ENCODE peak calls at places on chromosomes 12 and 14, in six cellular contexts. B, I, C, P, V and D are unnamed samples.
A peak's percentile ranks its signal among the peaks of the same experiment; 100 is the strongest.

GRCh38 chr12:9750276-9751203 is 10.2 kb downstream of the CD69 start:
- DNase-seq in V (peak; percentile 73), C (peak; percentile 89), I (no peak), B (peak; percentile 75), P (peak; percentile 57), D (no peak)

GRCh38 chr12:121934318-121934682 is 15.9 kb downstream of the CFAP251 start:
- DNase-seq in V (no peak), C (no peak), I (no peak), P (no peak), B (no peak), D (no peak)

GRCh38 chr12:128745772-128746689 is 77.7 kb downstream of the SLC15A4 start:
- DNase-seq in I (no peak), B (no peak), C (no peak), V (no peak), P (no peak), D (no peak)

GRCh38 chr14:78598046-78598652 is 428.0 kb downstream of the NRXN3 start:
- DNase-seq in V (peak; percentile 58), I (no peak), P (peak; percentile 88), C (peak; percentile 89), B (peak; percentile 66), D (peak; percentile 16)

GRCh38 chr12:52249041-52249461 is 16.0 kb downstream of the KRT7 start:
- DNase-seq in P (peak; percentile 25), I (no peak), C (no peak), B (no peak), V (no peak), D (no peak)

GRCh38 chr12:123270380-123271181 is 1.1 kb downstream of the CDK2AP1 start:
- DNase-seq in I (no peak), P (no peak), B (peak; percentile 50), V (no peak), C (peak; percentile 34), D (peak; percentile 31)

GRCh38 chr14:95215094-95215493 is 57.8 kb upstream of the DICER1 start:
- DNase-seq in V (no peak), P (no peak), C (no peak), B (no peak), I (no peak), D (no peak)

GRCh38 chr12:90058721-90059120 is 350.1 kb upstream of the ATP2B1 start:
- DNase-seq in C (no peak), V (no peak), B (peak; percentile 92), I (no peak), P (no peak), D (no peak)

GRCh38 chr14:99137001-99137700 is 134.8 kb downstream of the BCL11B start:
- DNase-seq in C (no peak), B (no peak), P (peak; percentile 23), I (no peak), V (no peak), D (no peak)

GRCh38 chr12:116222358-116222757 is 55.1 kb downstream of the MED13L start:
- DNase-seq in C (no peak), V (no peak), B (peak; percentile 97), I (no peak), P (no peak), D (no peak)

GRCh38 chr14:92690171-92691011 is 58.0 kb downstream of the LGMN start:
- DNase-seq in B (peak; percentile 65), C (peak; percentile 33), I (peak; percentile 63), P (peak; percentile 52), V (no peak), D (no peak)

GRCh38 chr12:131489718-131490117 is 221.2 kb upstream of the SFSWAP start:
- DNase-seq in V (no peak), I (no peak), C (no peak), P (no peak), B (no peak), D (no peak)

GRCh38 chr14:20866963-20867362 is 24.2 kb upstream of the RNASE3 start:
- DNase-seq in C (peak; percentile 69), V (no peak), B (peak; percentile 33), I (no peak), P (peak; percentile 41), D (no peak)
- TF ChIP-seq CTCF in C (peak; percentile 70), V (peak; percentile 43), B (peak; percentile 49), I (peak; percentile 20), P (peak; percentile 77), D (no peak)

DNA sequence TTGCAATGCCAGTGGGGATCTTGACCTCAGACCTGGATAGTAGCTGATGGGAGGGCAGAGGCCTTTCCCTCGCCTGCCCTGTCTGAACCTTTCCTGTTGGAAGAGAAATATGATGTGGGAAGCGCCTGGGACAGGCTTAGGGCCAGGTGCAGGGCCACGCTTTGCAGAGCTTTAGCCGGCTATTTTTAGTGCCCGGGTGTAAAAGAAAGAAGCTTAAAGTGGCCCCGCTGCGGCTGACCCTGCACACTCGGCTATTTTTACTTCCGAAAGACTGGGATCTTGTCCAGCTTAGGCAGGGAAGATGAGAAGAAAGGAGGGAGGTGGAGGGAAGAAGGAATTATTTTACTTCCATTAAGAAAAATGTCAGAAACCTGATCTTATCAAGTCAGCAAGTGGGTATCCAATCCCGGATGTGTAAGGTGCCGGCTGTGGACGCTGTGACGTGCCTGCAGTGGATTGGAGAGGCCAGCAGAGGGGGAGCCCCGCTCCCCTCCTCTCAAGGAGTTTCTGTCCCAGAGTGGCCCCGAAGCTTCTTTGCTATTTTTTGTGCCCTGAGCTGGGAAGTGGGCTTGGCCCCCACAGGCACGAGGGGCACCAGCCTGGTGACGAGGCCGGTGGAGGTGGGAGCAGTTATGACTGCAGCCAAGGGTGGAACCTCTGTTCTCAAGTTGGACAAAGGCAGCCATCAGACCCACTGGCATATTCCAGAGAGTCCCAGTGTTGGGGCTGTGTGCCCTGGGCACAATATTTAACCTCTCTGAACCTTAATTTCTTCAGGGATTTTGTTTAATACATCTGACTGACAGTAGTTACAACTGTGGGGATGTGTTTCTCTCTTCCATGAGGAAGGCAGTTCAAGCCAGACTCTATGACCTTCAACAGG is 97.7 kb downstream of the ESRRB start:
- DNase-seq in P (peak; percentile 57), C (peak; percentile 56), I (no peak), V (no peak), B (peak; percentile 4), D (no peak)
- TF ChIP-seq CTCF in P (peak; percentile 65), C (peak; percentile 29), I (no peak), V (no peak), B (no peak), D (no peak)

GRCh38 chr14:50688875-50689274 is 20.8 kb upstream of the SAV1 start:
- DNase-seq in B (no peak), V (no peak), P (peak; percentile 57), I (no peak), C (peak; percentile 42), D (no peak)
- TF ChIP-seq CTCF in B (no peak), V (no peak), P (peak; percentile 43), I (no peak), C (peak; percentile 65), D (no peak)

DNA sequence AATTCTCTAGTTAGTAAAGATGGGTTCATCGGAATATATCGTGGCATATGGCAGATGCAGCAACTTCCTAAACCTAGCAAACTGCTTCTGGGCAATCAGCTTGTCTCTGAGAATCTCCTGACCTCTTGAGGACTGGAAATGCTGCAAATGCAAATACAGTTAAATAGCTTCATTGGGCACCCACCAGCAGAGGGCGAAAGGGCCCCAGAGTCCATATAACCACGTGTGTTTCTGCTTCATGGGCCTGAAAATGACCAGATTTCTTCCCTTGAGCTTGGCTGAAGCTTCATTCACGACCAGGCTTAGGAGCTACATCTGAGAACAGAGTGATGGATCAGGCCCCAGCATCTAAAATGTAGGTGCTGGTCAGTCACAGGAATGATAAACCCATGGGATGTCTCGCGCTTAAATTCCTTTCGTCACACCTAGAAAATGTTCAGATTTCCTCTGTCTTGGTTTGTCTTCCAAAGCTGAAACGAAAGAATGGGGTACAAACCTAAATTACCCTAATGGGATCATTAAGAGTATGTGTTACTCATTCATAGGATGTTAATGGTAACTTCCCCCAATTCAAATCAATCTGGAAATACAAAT is 1482.5 kb upstream of the TMEM132C start:
- DNase-seq in C (peak; percentile 64), I (no peak), B (peak; percentile 62), V (peak; percentile 44), P (peak; percentile 86), D (no peak)
- TF ChIP-seq CTCF in C (peak; percentile 70), I (peak; percentile 44), B (peak; percentile 55), V (peak; percentile 41), P (peak; percentile 85), D (no peak)